ENCODE peak calls at places on chromosomes 12 and 14, in seven cellular contexts. S is NCI-H345, O is small intestine, X is midbrain, C is fibroblast of lung, K is HuH-7.5, G is HEK293T. R is an unnamed sample.

GRCh38 chr12:132423251-132424117 is 66.5 kb upstream of the FBRSL1 start:
- DNase-seq in S (no peak), O (peak), X (no peak), C (no peak), K (no peak), G (peak), R (peak)

GRCh38 chr14:70882771-70883492 is 24.3 kb upstream of the PCNX1 start:
- DNase-seq in S (no peak), O (no peak), X (no peak), C (peak), K (no peak), G (no peak), R (no peak)

GRCh38 chr14:56808314-56809201 is 1.7 kb downstream of the OTX2 start:
- DNase-seq in S (no peak), O (no peak), X (no peak), C (no peak), K (no peak), G (peak), R (no peak)

GRCh38 chr14:32330356-32331226 is 1.5 kb downstream of the AKAP6 start:
- DNase-seq in S (peak), O (no peak), X (peak), C (no peak), K (no peak), G (no peak), R (no peak)

GRCh38 chr12:15535287-15535895 is 213.1 kb downstream of the PTPRO start:
- DNase-seq in S (no peak), O (no peak), X (no peak), C (no peak), K (no peak), G (no peak), R (no peak)

GRCh38 chr12:67455236-67455635 is 186.1 kb downstream of the CAND1 start:
- DNase-seq in S (no peak), O (no peak), X (no peak), C (no peak), K (no peak), G (no peak), R (no peak)

GRCh38 chr14:66600416-66600815 is 92.5 kb downstream of the GPHN start:
- DNase-seq in S (no peak), O (no peak), X (no peak), C (peak), K (no peak), G (no peak), R (no peak)

GRCh38 chr12:50103767-50104321 is at the start of gene GPD1:
- DNase-seq in S (peak), O (peak), X (peak), C (peak), K (no peak), G (no peak), R (peak)

GRCh38 chr12:30953257-30953656 is 26.7 kb downstream of the TSPAN11 start:
- DNase-seq in S (no peak), O (no peak), X (no peak), C (no peak), K (no peak), G (no peak), R (no peak)

GRCh38 chr14:58294201-58294600 is 4.2 kb upstream of the ARID4A start:
- DNase-seq in S (no peak), O (no peak), X (no peak), C (no peak), K (no peak), G (no peak), R (no peak)

GRCh38 chr14:102901633-102902032 is 20.8 kb upstream of the AMN start:
- DNase-seq in S (no peak), O (no peak), X (no peak), C (no peak), K (no peak), G (no peak), R (no peak)

GRCh38 chr12:52291267-52291935 is at the start of gene KRT81:
- DNase-seq in S (no peak), O (no peak), X (no peak), C (no peak), K (no peak), G (no peak), R (no peak)

GRCh38 chr14:22558221-22558913 is 30.7 kb downstream of the DAD1 start:
- DNase-seq in S (no peak), O (no peak), X (no peak), C (no peak), K (no peak), G (no peak), R (no peak)

GRCh38 chr12:5185435-5186069 is 141.9 kb downstream of the KCNA5 start:
- DNase-seq in S (no peak), O (peak), X (no peak), C (no peak), K (no peak), G (no peak), R (no peak)

GRCh38 chr12:121227294-121227693 is 17.4 kb downstream of the P2RX4 start:
- DNase-seq in S (no peak), O (peak), X (no peak), C (no peak), K (peak), G (no peak), R (peak)

GRCh38 chr12:109741286-109741969 is 27.8 kb downstream of the FAM222A start:
- DNase-seq in S (no peak), O (no peak), X (no peak), C (no peak), K (no peak), G (no peak), R (no peak)

GRCh38 chr14:24481622-24482324 is 26.3 kb downstream of the CMA1 start:
- DNase-seq in S (peak), O (peak), X (no peak), C (no peak), K (peak), G (peak), R (peak)

GRCh38 chr12:2649201-2650030 is 145.4 kb upstream of the FKBP4 start:
- DNase-seq in S (no peak), O (no peak), X (no peak), C (peak), K (no peak), G (no peak), R (no peak)

GRCh38 chr12:117178301-117178700 is 12.0 kb downstream of the FBXO21 start:
- DNase-seq in S (no peak), O (no peak), X (no peak), C (no peak), K (no peak), G (no peak), R (no peak)

GRCh38 chr12:2018401-2018800 is 14.1 kb upstream of the DCP1B start:
- DNase-seq in S (no peak), O (no peak), X (no peak), C (no peak), K (no peak), G (no peak), R (no peak)

GRCh38 chr12:1807489-1807888 is 12.9 kb upstream of the LRTM2 start:
- DNase-seq in S (no peak), O (no peak), X (no peak), C (no peak), K (no peak), G (no peak), R (no peak)

GRCh38 chr12:8581098-8581784 is 31.4 kb downstream of the AICDA start:
- DNase-seq in S (no peak), O (no peak), X (no peak), C (no peak), K (no peak), G (no peak), R (no peak)

GRCh38 chr12:107593713-107594381 is 91.8 kb upstream of the PWP1 start:
- DNase-seq in S (no peak), O (no peak), X (no peak), C (no peak), K (no peak), G (peak), R (no peak)

GRCh38 chr14:104246401-104247335 is 108.3 kb downstream of the KIF26A start:
- DNase-seq in S (no peak), O (no peak), X (no peak), C (no peak), K (no peak), G (no peak), R (no peak)

GRCh38 chr14:90608925-90609324 is 207.3 kb downstream of the TTC7B start:
- DNase-seq in S (no peak), O (no peak), X (no peak), C (no peak), K (no peak), G (no peak), R (no peak)

GRCh38 chr12:3685813-3686212 is 67.1 kb downstream of the CRACR2A start:
- DNase-seq in S (no peak), O (no peak), X (no peak), C (no peak), K (no peak), G (no peak), R (no peak)

GRCh38 chr14:105857816-105858675 is 331.7 kb downstream of the TMEM121 start:
- DNase-seq in S (no peak), O (no peak), X (no peak), C (no peak), K (no peak), G (no peak), R (no peak)